ENCODE peak calls at places on chromosomes 6 and 20, in ten cellular contexts. One of them, this sample, is unnamed.
A peak's percentile ranks its signal among the peaks of the same experiment; 100 is the strongest.

GRCh38 chr6:152185158-152185574 is 377.7 kb downstream of the ESR1 start:
- DNase-seq in PC-9: no peak
- DNase-seq in thoracic aorta: no peak
- DNase-seq in mesendoderm: no peak
- DNase-seq in iPS DF 6.9: no peak
- DNase-seq in breast epithelium: no peak
- DNase-seq in hepatocyte: no peak
- DNase-seq in SJSA1: no peak
- DNase-seq in adrenal gland: no peak
- DNase-seq in mucosa of descending colon: no peak
- DNase-seq in this sample: no peak

GRCh38 chr6:12943549-12943948 is 227.0 kb downstream of the PHACTR1 start:
- DNase-seq in PC-9: no peak
- DNase-seq in thoracic aorta: no peak
- DNase-seq in mesendoderm: no peak
- DNase-seq in iPS DF 6.9: no peak
- DNase-seq in breast epithelium: no peak
- DNase-seq in hepatocyte: no peak
- DNase-seq in SJSA1: no peak
- DNase-seq in adrenal gland: no peak
- DNase-seq in mucosa of descending colon: no peak
- DNase-seq in this sample: no peak

GRCh38 chr6:17905611-17906592 is 81.5 kb downstream of the KIF13A start:
- DNase-seq in PC-9: no peak
- DNase-seq in thoracic aorta: no peak
- DNase-seq in mesendoderm: no peak
- DNase-seq in iPS DF 6.9: no peak
- DNase-seq in breast epithelium: no peak
- DNase-seq in hepatocyte: no peak
- DNase-seq in SJSA1: no peak
- DNase-seq in adrenal gland: no peak
- DNase-seq in mucosa of descending colon: no peak
- DNase-seq in this sample: no peak

GRCh38 chr6:167398214-167399050 is 73.5 kb downstream of the TTLL2 start:
- DNase-seq in PC-9: no peak
- DNase-seq in thoracic aorta: no peak
- DNase-seq in mesendoderm: no peak
- DNase-seq in iPS DF 6.9: no peak
- DNase-seq in breast epithelium: no peak
- DNase-seq in hepatocyte: peak; percentile 67
- DNase-seq in SJSA1: no peak
- DNase-seq in adrenal gland: no peak
- DNase-seq in mucosa of descending colon: no peak
- DNase-seq in this sample: no peak

GRCh38 chr6:156794963-156795362 is 17.8 kb downstream of the ARID1B start:
- DNase-seq in PC-9: no peak
- DNase-seq in thoracic aorta: no peak
- DNase-seq in mesendoderm: no peak
- DNase-seq in iPS DF 6.9: no peak
- DNase-seq in breast epithelium: no peak
- DNase-seq in hepatocyte: no peak
- DNase-seq in SJSA1: no peak
- DNase-seq in adrenal gland: peak; percentile 36
- DNase-seq in mucosa of descending colon: no peak
- DNase-seq in this sample: no peak

GRCh38 chr6:116969211-116969863 is 92.3 kb downstream of the RFX6 start:
- DNase-seq in PC-9: peak; percentile 15
- DNase-seq in thoracic aorta: no peak
- DNase-seq in mesendoderm: peak; percentile 58
- DNase-seq in iPS DF 6.9: peak; percentile 20
- DNase-seq in breast epithelium: no peak
- DNase-seq in hepatocyte: peak; percentile 82
- DNase-seq in SJSA1: no peak
- DNase-seq in adrenal gland: peak; percentile 36
- DNase-seq in mucosa of descending colon: no peak
- DNase-seq in this sample: peak; percentile 26

GRCh38 chr6:92826633-92827032 is 592.7 kb downstream of the EPHA7 start:
- DNase-seq in PC-9: no peak
- DNase-seq in thoracic aorta: no peak
- DNase-seq in mesendoderm: no peak
- DNase-seq in iPS DF 6.9: no peak
- DNase-seq in breast epithelium: no peak
- DNase-seq in hepatocyte: no peak
- DNase-seq in SJSA1: no peak
- DNase-seq in adrenal gland: no peak
- DNase-seq in mucosa of descending colon: no peak
- DNase-seq in this sample: no peak

GRCh38 chr20:17749979-17750721 is 50.4 kb downstream of the BANF2 start:
- DNase-seq in PC-9: no peak
- DNase-seq in thoracic aorta: no peak
- DNase-seq in mesendoderm: no peak
- DNase-seq in iPS DF 6.9: no peak
- DNase-seq in breast epithelium: peak; percentile 53
- DNase-seq in hepatocyte: no peak
- DNase-seq in SJSA1: no peak
- DNase-seq in adrenal gland: peak; percentile 41
- DNase-seq in mucosa of descending colon: no peak
- DNase-seq in this sample: peak; percentile 29

GRCh38 chr20:60365063-60365640 is 406.9 kb downstream of the CDH26 start:
- DNase-seq in PC-9: no peak
- DNase-seq in thoracic aorta: no peak
- DNase-seq in mesendoderm: peak; percentile 54
- DNase-seq in iPS DF 6.9: no peak
- DNase-seq in breast epithelium: no peak
- DNase-seq in hepatocyte: no peak
- DNase-seq in SJSA1: no peak
- DNase-seq in adrenal gland: no peak
- DNase-seq in mucosa of descending colon: no peak
- DNase-seq in this sample: peak; percentile 39

GRCh38 chr6:79180082-79180481 is 54.4 kb downstream of the HMGN3 start:
- DNase-seq in PC-9: no peak
- DNase-seq in thoracic aorta: no peak
- DNase-seq in mesendoderm: no peak
- DNase-seq in iPS DF 6.9: no peak
- DNase-seq in breast epithelium: no peak
- DNase-seq in hepatocyte: no peak
- DNase-seq in SJSA1: no peak
- DNase-seq in adrenal gland: no peak
- DNase-seq in mucosa of descending colon: no peak
- DNase-seq in this sample: no peak

GRCh38 chr6:56877922-56878321 is 77.0 kb upstream of the BEND6 start:
- DNase-seq in PC-9: no peak
- DNase-seq in thoracic aorta: no peak
- DNase-seq in mesendoderm: no peak
- DNase-seq in iPS DF 6.9: no peak
- DNase-seq in breast epithelium: no peak
- DNase-seq in hepatocyte: no peak
- DNase-seq in SJSA1: no peak
- DNase-seq in adrenal gland: no peak
- DNase-seq in mucosa of descending colon: no peak
- DNase-seq in this sample: no peak

DNA sequence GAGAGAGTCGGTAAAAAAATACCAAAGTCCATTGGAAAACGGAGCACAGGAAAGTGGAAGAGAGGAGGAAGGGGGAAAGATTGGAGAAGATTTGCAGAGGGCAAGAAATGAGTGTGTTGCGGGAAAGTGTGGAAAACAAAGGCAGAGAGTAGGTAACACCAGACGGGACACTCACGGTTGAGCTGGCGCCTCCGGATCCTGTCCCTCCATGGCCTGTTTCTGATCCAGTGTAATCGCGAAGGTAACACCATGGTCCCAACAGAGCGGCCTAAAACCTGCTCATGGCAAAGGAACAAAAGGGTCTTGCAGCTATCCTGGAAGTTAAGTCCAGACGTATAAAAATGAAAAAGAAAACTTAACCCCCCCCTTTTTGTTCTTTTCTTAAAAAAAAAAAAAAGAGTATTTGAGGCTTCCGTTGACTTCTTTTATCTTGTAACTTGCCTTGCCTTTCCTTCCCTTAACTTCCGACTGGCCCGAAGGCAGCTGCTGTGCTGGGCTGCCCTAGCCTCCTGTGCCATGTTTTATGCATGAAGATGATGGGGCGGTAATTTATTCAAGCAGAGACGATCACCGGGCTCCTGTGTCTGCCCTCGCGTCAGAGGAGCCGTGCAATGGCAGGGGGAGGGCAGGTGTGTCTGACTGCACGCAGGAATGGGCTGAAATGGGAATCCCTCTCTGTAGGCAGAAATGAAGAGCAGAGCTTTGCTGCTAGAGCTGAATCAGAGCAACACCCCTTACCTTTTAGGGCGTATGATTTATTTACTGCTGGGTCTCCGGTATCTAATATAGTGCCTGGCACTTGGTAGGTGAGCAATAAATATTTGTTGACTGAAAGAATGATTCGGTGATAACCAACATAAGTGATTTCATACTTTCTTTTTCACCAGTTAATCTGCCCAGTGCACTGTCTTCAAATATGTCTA is 106.2 kb upstream of the RIPOR2 start:
- DNase-seq in PC-9: no peak
- DNase-seq in thoracic aorta: no peak
- DNase-seq in mesendoderm: no peak
- DNase-seq in iPS DF 6.9: no peak
- DNase-seq in breast epithelium: no peak
- DNase-seq in hepatocyte: no peak
- DNase-seq in SJSA1: no peak
- DNase-seq in adrenal gland: no peak
- DNase-seq in mucosa of descending colon: no peak
- DNase-seq in this sample: no peak
- H3K4me3 ChIP-seq in PC-9: no peak overlapping the region
- H3K4me3 ChIP-seq in thoracic aorta: peak overlapping the region; percentile 41
- H3K4me3 ChIP-seq in mesendoderm: no peak overlapping the region
- H3K4me3 ChIP-seq in iPS DF 6.9: no peak overlapping the region
- H3K4me3 ChIP-seq in breast epithelium: no peak overlapping the region
- H3K4me3 ChIP-seq in hepatocyte: no peak overlapping the region
- H3K4me3 ChIP-seq in SJSA1: no peak overlapping the region
- H3K4me3 ChIP-seq in adrenal gland: no peak overlapping the region
- H3K4me3 ChIP-seq in mucosa of descending colon: no peak overlapping the region
- H3K4me3 ChIP-seq in this sample: peak overlapping the region; percentile 32

GRCh38 chr20:43916875-43917371 is 2.3 kb downstream of the TOX2 start:
- DNase-seq in PC-9: no peak
- DNase-seq in thoracic aorta: no peak
- DNase-seq in mesendoderm: peak; percentile 35
- DNase-seq in iPS DF 6.9: no peak
- DNase-seq in breast epithelium: no peak
- DNase-seq in hepatocyte: no peak
- DNase-seq in SJSA1: peak; percentile 55
- DNase-seq in adrenal gland: no peak
- DNase-seq in mucosa of descending colon: no peak
- DNase-seq in this sample: no peak
- H3K4me1 ChIP-seq in PC-9: peaks cover 46% of the 10 kb centered on the region
- H3K4me1 ChIP-seq in thoracic aorta: no peaks in the 10 kb centered on the region
- H3K4me1 ChIP-seq in mesendoderm: peaks cover 5% of the 10 kb centered on the region
- H3K4me1 ChIP-seq in iPS DF 6.9: peaks cover 5% of the 10 kb centered on the region
- H3K4me1 ChIP-seq in breast epithelium: no peaks in the 10 kb centered on the region
- H3K4me1 ChIP-seq in hepatocyte: peaks cover 8% of the 10 kb centered on the region
- H3K4me1 ChIP-seq in SJSA1: peaks cover 44% of the 10 kb centered on the region
- H3K4me1 ChIP-seq in adrenal gland: peaks cover 7% of the 10 kb centered on the region
- H3K4me1 ChIP-seq in mucosa of descending colon: peaks cover 9% of the 10 kb centered on the region
- H3K4me1 ChIP-seq in this sample: peaks cover 17% of the 10 kb centered on the region

DNA sequence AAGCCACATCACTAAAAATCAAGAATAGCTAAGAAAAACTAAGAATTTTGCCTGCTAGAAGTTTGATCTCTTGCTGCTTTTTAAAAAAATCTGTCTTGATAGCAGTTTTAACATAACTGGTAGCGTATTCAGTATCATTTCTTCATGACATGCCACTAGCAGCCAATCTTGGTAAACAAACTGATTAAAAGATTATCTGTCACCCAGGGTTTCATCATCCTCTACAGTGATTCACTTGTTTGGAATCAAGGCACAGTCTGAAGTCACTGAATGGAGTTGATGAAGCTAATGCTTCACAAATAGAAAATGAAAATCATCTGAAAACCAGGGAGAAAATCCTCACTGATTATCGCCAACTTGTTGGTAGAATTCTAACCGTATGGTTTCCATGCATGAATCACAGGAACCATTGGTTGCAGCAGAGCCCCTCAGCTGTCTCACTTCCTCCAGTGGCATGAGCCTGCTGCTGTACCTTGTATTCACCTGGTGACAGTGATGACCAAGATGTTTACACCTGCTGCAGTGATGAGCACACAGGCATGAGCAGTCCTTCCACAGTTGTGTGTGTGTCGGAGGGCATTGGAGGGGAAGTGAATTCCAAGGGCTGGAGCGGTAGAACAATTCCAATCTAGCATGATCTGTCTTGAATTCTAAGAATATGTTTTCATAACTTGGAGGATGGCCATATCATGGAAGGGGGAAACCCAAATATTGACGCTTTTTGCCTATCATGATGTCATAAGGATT is 275.0 kb downstream of the KHDC1L start:
- DNase-seq in PC-9: peak; percentile 40
- DNase-seq in thoracic aorta: no peak
- DNase-seq in mesendoderm: peak; percentile 69
- DNase-seq in iPS DF 6.9: no peak
- DNase-seq in breast epithelium: no peak
- DNase-seq in hepatocyte: peak; percentile 42
- DNase-seq in SJSA1: no peak
- DNase-seq in adrenal gland: no peak
- DNase-seq in mucosa of descending colon: no peak
- DNase-seq in this sample: no peak
- H3K4me3 ChIP-seq in PC-9: peak overlapping the region; percentile 34
- H3K4me3 ChIP-seq in thoracic aorta: no peak overlapping the region
- H3K4me3 ChIP-seq in mesendoderm: no peak overlapping the region
- H3K4me3 ChIP-seq in iPS DF 6.9: no peak overlapping the region
- H3K4me3 ChIP-seq in breast epithelium: no peak overlapping the region
- H3K4me3 ChIP-seq in hepatocyte: no peak overlapping the region
- H3K4me3 ChIP-seq in SJSA1: no peak overlapping the region
- H3K4me3 ChIP-seq in adrenal gland: no peak overlapping the region
- H3K4me3 ChIP-seq in mucosa of descending colon: no peak overlapping the region
- H3K4me3 ChIP-seq in this sample: no peak overlapping the region

GRCh38 chr20:45014671-45015415 is 48.5 kb downstream of the STK4 start:
- DNase-seq in PC-9: peak; percentile 41
- DNase-seq in thoracic aorta: no peak
- DNase-seq in mesendoderm: peak; percentile 86
- DNase-seq in iPS DF 6.9: no peak
- DNase-seq in breast epithelium: no peak
- DNase-seq in hepatocyte: peak; percentile 35
- DNase-seq in SJSA1: peak; percentile 58
- DNase-seq in adrenal gland: no peak
- DNase-seq in mucosa of descending colon: no peak
- DNase-seq in this sample: no peak
- H3K4me1 ChIP-seq in PC-9: peaks cover 46% of the 10 kb centered on the region
- H3K4me1 ChIP-seq in thoracic aorta: peaks cover 6% of the 10 kb centered on the region
- H3K4me1 ChIP-seq in mesendoderm: peaks cover 5% of the 10 kb centered on the region
- H3K4me1 ChIP-seq in iPS DF 6.9: no peaks in the 10 kb centered on the region
- H3K4me1 ChIP-seq in breast epithelium: no peaks in the 10 kb centered on the region
- H3K4me1 ChIP-seq in hepatocyte: peaks cover 18% of the 10 kb centered on the region
- H3K4me1 ChIP-seq in SJSA1: peaks cover 76% of the 10 kb centered on the region
- H3K4me1 ChIP-seq in adrenal gland: peaks cover 30% of the 10 kb centered on the region
- H3K4me1 ChIP-seq in mucosa of descending colon: peaks cover 13% of the 10 kb centered on the region
- H3K4me1 ChIP-seq in this sample: no peaks in the 10 kb centered on the region

This sample was measured in stomach.